ENCODE peak calls at places on chromosomes 7 and 10, in ten cellular contexts. P is progenitor cell of endocrine pancreas, B is neural crest cell, I is WTC11, A is right atrium auricular region, C is A673, J is Caco-2, W is suprapubic skin, L is GM12864, U is hepatocyte. N is an unnamed sample.

GRCh38 chr7:40680657-40681056 is 545.9 kb downstream of the SUGCT start:
- DNase-seq in P (no peak), A (no peak), W (no peak), B (no peak), L (no peak), I (no peak), U (peak), C (peak), J (peak), N (no peak)

GRCh38 chr7:87797798-87798403 is 78.3 kb downstream of the SLC25A40 start:
- DNase-seq in B (no peak), L (peak), J (peak), W (no peak), A (no peak), I (no peak), U (peak), P (no peak), C (peak), N (peak)

GRCh38 chr7:92785923-92786322 is 50.5 kb downstream of the CDK6 start:
- DNase-seq in U (peak), A (no peak), J (no peak), B (no peak), L (no peak), W (no peak), P (no peak), C (no peak), I (no peak), N (no peak)

GRCh38 chr7:55964802-55965470 is 551 bp downstream of the NIPSNAP2 start:
- DNase-seq in I (peak), B (peak), W (no peak), U (no peak), C (peak), A (peak), J (peak), L (no peak), P (peak), N (no peak)

GRCh38 chr10:59830601-59831259 is 75.6 kb downstream of the CCDC6 start:
- DNase-seq in W (no peak), B (peak), L (no peak), A (peak), C (peak), I (peak), P (peak), J (peak), U (peak), N (no peak)

GRCh38 chr10:122854648-122855047 is 9.0 kb upstream of the CUZD1 start:
- DNase-seq in I (no peak), B (no peak), L (no peak), C (no peak), A (no peak), U (no peak), J (no peak), P (no peak), W (no peak), N (no peak)

GRCh38 chr10:97570789-97571536 is 1.6 kb upstream of the ANKRD2 start:
- DNase-seq in A (no peak), B (no peak), P (no peak), W (no peak), C (no peak), U (no peak), L (no peak), J (no peak), I (no peak), N (no peak)

GRCh38 chr10:89115876-89116627 is 91.1 kb downstream of the CH25H start:
- DNase-seq in W (no peak), B (no peak), P (no peak), C (peak), J (no peak), L (no peak), U (no peak), A (no peak), I (no peak), N (no peak)

GRCh38 chr10:80684217-80684616 is 146.5 kb downstream of the SH2D4B start:
- DNase-seq in B (no peak), W (no peak), A (no peak), C (peak), J (peak), L (no peak), I (no peak), P (no peak), U (no peak), N (no peak)

GRCh38 chr7:47836513-47837202 is 111.6 kb downstream of the PKD1L1 start:
- DNase-seq in C (no peak), J (no peak), I (no peak), A (no peak), U (no peak), L (no peak), P (no peak), B (no peak), W (no peak), N (no peak)

GRCh38 chr10:1299041-1299726 is 243.0 kb downstream of the WDR37 start:
- DNase-seq in B (no peak), P (peak), I (no peak), L (no peak), J (no peak), C (no peak), U (no peak), W (no peak), A (peak), N (no peak)

DNA sequence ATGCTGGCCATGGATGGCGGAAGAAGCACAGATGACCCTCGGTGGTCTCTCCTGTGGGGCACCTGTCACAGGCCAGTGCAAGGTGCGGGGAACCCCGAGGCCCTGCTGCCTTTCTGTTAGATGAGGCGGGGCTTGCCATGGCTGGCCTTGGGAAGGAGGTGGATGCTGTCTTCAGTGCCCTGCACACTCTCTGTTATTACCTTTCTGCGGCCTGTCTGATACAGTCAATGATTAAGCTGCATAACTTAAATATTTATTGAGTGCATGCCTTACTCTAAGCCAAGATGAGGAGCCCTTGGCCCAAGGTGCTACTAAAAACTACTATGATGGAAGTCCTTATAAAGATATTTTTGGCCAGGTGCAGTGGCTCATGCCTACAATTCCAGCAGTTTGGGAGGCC is 36.7 kb upstream of the MNX1 start:
- DNase-seq in I (no peak), U (no peak), L (no peak), P (no peak), C (no peak), W (no peak), J (peak), B (no peak), A (no peak), N (no peak)
- TF ChIP-seq CTCF in I (no peak), U (no peak), L (no peak), P (no peak), C (no peak), W (no peak), J (no peak), B (no peak), A (no peak), N (no peak)

GRCh38 chr7:7351156-7351555 is 168.8 kb downstream of the C1GALT1 start:
- DNase-seq in U (no peak), L (no peak), W (no peak), C (no peak), P (no peak), J (no peak), I (no peak), B (no peak), A (no peak), N (no peak)

GRCh38 chr7:7354674-7355073 is 172.3 kb downstream of the C1GALT1 start:
- DNase-seq in A (no peak), C (no peak), W (no peak), I (no peak), B (no peak), J (peak), U (peak), L (no peak), P (no peak), N (no peak)

GRCh38 chr7:7349156-7349555 is 166.8 kb downstream of the C1GALT1 start:
- DNase-seq in W (no peak), J (no peak), P (no peak), A (no peak), U (no peak), B (no peak), C (no peak), L (no peak), I (no peak), N (no peak)

GRCh38 chr7:7351832-7352231 is 169.5 kb downstream of the C1GALT1 start:
- DNase-seq in P (no peak), U (no peak), B (no peak), I (no peak), W (no peak), L (no peak), A (no peak), J (no peak), C (no peak), N (no peak)

DNA sequence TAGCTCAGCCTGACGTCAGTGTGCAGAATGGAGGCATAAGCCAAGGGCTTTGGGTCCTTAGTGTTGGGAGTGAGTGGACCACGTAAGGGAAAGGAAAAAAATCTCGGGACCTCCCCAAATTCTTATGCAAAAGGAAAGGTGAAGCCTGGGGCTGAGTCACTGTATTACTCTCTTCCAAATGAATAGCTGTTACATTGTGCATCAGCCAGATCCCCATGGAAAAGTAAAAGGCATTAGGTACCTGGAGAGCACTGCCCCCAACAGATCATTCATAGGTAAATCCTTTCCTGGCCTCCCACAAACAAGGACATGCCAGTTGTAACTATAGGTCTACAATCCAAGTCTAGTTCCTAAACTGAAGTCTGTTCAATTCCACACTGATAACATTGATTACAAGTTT is 170.5 kb downstream of the C1GALT1 start:
- DNase-seq in J (no peak), U (peak), A (no peak), I (peak), B (no peak), C (no peak), L (no peak), W (no peak), P (no peak), N (no peak)
- TF ChIP-seq CTCF in J (peak), U (peak), A (no peak), I (no peak), B (no peak), C (no peak), L (peak), W (peak), P (peak), N (no peak)

DNA sequence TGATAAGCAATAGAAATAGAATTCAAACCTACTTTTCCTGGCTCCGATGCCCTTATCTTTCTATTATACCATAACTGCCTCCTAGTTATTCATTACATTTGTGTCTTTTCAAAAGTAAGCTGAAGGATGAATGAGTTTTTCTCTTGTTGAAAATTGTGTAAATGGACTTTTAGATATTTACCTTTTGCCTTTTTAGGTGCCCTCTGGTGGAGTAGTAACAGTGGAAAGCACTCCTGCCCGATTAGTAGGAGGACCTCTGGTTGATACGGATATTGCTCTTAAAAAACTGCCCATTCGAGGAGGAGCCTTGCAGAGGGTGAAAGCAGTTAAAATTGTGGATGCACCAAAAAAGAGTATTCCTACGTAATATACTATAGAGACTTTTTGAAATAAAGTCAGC is 11.2 kb downstream of the FAM237B start:
- DNase-seq in B (no peak), W (no peak), L (no peak), I (no peak), U (no peak), P (no peak), C (no peak), J (no peak), A (no peak), N (no peak)
- TF ChIP-seq CTCF in B (no peak), W (no peak), L (no peak), I (no peak), U (no peak), P (no peak), C (no peak), J (no peak), A (no peak), N (no peak)

GRCh38 chr10:113679463-113680171 is at the start of gene CASP7:
- DNase-seq in L (peak), W (peak), C (peak), J (peak), U (peak), B (peak), I (peak), A (peak), P (peak), N (no peak)
- TF ChIP-seq CTCF in L (peak), W (no peak), C (no peak), J (peak), U (no peak), B (no peak), I (peak), A (no peak), P (peak), N (no peak)

GRCh38 chr10:72509206-72509799 is 116.6 kb downstream of the MICU1 start:
- DNase-seq in A (no peak), J (no peak), P (no peak), C (no peak), B (no peak), W (no peak), I (no peak), U (no peak), L (no peak), N (no peak)

GRCh38 chr10:72508033-72508432 is 117.8 kb downstream of the MICU1 start:
- DNase-seq in L (no peak), W (no peak), J (no peak), P (no peak), C (no peak), A (no peak), I (no peak), U (no peak), B (no peak), N (no peak)

GRCh38 chr10:72505435-72505834 is 120.4 kb downstream of the MICU1 start:
- DNase-seq in A (no peak), W (no peak), P (no peak), I (no peak), U (no peak), L (no peak), C (no peak), B (no peak), J (no peak), N (no peak)

GRCh38 chr10:72503694-72504438 is 122.0 kb downstream of the MICU1 start:
- DNase-seq in W (no peak), P (no peak), C (no peak), L (no peak), U (no peak), J (no peak), B (no peak), I (no peak), A (no peak), N (no peak)

GRCh38 chr10:72506474-72506873 is 119.4 kb downstream of the MICU1 start:
- DNase-seq in J (no peak), A (no peak), B (no peak), C (no peak), I (no peak), P (no peak), W (no peak), U (no peak), L (no peak), N (no peak)
- TF ChIP-seq CTCF in J (no peak), A (no peak), B (no peak), C (no peak), I (no peak), P (no peak), W (no peak), U (no peak), L (no peak), N (no peak)

DNA sequence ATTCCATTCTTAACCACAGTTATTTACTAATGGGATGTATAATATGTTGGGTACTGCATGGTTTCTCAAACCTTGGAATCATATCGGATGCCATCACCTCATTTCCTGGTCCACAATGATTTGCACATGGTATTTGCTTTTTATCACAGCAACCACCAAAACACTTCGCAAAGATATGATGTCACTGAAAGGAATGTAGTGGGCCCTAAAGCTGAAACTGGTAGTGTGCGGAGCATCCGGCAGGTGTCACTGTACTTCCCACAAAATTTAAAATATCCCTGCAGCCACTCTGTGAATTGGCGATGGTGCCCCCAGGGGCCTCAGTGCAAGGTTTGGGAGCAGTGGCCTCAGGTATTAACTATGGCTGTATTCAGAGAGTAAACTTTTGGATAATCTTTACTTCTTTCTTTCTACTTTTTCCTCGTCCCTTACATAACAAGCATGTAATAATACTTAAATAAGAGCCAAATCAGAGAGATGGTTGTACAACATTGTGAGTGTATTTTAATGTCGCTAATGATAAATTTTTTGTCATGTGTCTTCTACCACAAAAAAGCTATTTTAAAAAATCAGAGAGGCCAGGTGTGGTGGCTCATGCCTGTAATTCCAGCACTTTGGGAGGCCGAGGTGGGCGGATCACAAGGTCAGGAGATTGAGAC is 66.2 kb downstream of the FAM241B start:
- DNase-seq in A (no peak), U (peak), L (no peak), B (peak), J (peak), C (peak), W (no peak), I (peak), P (no peak), N (peak)
- TF ChIP-seq CTCF in A (peak), U (peak), L (peak), B (peak), J (peak), C (peak), W (peak), I (peak), P (peak), N (peak)

DNA sequence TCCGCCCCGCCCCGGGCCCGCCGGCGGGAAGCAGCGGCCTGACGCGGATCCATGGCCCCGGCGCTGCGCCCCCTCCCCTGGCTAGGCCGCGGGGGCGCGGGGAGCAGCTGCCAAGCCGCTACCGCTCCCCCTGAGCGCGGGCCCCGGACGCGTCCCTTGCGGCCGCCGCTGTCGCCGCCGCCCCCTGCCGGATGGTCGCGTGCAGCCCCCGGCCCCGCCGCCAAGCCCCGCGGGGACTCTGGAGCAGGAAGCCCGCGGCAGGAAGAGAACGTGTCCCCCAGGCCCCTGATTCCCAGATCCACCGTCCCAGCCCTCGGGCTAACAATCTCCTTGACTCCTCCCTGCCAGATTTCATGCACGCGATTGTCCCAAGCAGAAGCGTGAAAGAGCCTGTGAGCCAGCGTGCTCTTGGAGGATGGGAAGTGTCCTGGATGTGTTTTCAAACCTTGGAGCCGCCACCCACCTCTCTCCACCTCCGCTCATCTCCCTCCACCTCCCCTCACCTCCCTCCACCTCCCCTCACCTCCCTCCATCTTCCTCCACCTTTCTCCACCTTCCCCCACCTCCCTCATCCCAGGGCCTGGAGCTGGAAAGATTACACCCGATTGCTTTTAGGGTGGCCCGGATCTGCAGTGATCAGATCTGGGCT is 419 bp upstream of the PRTFDC1 start:
- DNase-seq in B (peak), J (peak), C (peak), W (no peak), U (peak), A (no peak), P (peak), L (no peak), I (no peak), N (no peak)
- TF ChIP-seq CTCF in B (peak), J (peak), C (peak), W (no peak), U (peak), A (peak), P (peak), L (peak), I (no peak), N (no peak)

GRCh38 chr7:108452707-108453106 is 3.5 kb downstream of the NRCAM start:
- DNase-seq in W (no peak), U (peak), B (no peak), C (peak), J (peak), I (no peak), P (no peak), L (peak), A (no peak), N (no peak)
- TF ChIP-seq CTCF in W (peak), U (peak), B (peak), C (peak), J (peak), I (peak), P (peak), L (peak), A (no peak), N (peak)

GRCh38 chr7:50450691-50451051 is 521 bp upstream of the FIGNL1 start:
- DNase-seq in U (no peak), C (no peak), P (no peak), W (no peak), L (no peak), I (peak), J (no peak), B (no peak), A (no peak), N (no peak)
- TF ChIP-seq CTCF in U (no peak), C (no peak), P (no peak), W (no peak), L (no peak), I (no peak), J (no peak), B (no peak), A (no peak), N (no peak)

N was measured in AG09319.